ENCODE peak calls at places on chromosomes 11 and 22, in four cellular contexts. U is stimulated activated CD4-positive, alpha-beta T cell treated with anti-CD3 and anti-CD28 coated beads, Interleukin-12 subunit alpha, Interleukin-12 subunit beta, amount 100 ng/mL, for 4 hours; E is bronchial epithelial cell; C is T-cell. L is an unnamed sample.

GRCh38 chr11:2919837-2920236 is 9.4 kb downstream of the PHLDA2 start:
- DNase-seq in U (no peak), E (no peak), C (no peak), L (no peak)

GRCh38 chr22:24442352-24442744 is 14.9 kb downstream of the ADORA2A start:
- DNase-seq in U (no peak), E (no peak), C (no peak), L (no peak)

GRCh38 chr11:95135155-95135554 is 45.5 kb downstream of the ENDOD1 start:
- DNase-seq in U (no peak), E (peak), C (no peak), L (no peak)

GRCh38 chr11:19027829-19028595 is 32.5 kb downstream of the MRGPRX2 start:
- DNase-seq in U (no peak), E (peak), C (no peak), L (no peak)

GRCh38 chr22:44050766-44051747 is 27.0 kb downstream of the PARVB start:
- DNase-seq in U (no peak), E (no peak), C (no peak), L (no peak)

GRCh38 chr11:36105743-36106581 is 162.1 kb downstream of the LDLRAD3 start:
- DNase-seq in U (no peak), E (no peak), C (no peak), L (no peak)

GRCh38 chr22:44311855-44312170 is 938 bp downstream of the SHISAL1 start:
- DNase-seq in U (no peak), E (peak), C (no peak), L (peak)

GRCh38 chr22:36862251-36863242 is 1.7 kb downstream of the NCF4 start:
- DNase-seq in U (no peak), E (no peak), C (no peak), L (no peak)

GRCh38 chr11:64419257-64419790 is 60.4 kb downstream of the RPS6KA4 start:
- DNase-seq in U (no peak), E (no peak), C (no peak), L (no peak)

GRCh38 chr11:44775366-44776356 is 48.9 kb downstream of the TSPAN18 start:
- DNase-seq in U (peak), E (peak), C (peak), L (peak)

GRCh38 chr11:9179141-9179540 is 86.0 kb downstream of the DENND5A start:
- DNase-seq in U (no peak), E (no peak), C (no peak), L (no peak)

GRCh38 chr22:18987765-18988164 is 51.7 kb upstream of the PRODH start:
- DNase-seq in U (no peak), E (peak), C (no peak), L (no peak)

GRCh38 chr11:119497717-119498116 is 74.7 kb upstream of the THY1 start:
- DNase-seq in U (no peak), E (no peak), C (no peak), L (no peak)

GRCh38 chr22:17343766-17344165 is 25.5 kb upstream of the CECR2 start:
- DNase-seq in U (no peak), E (no peak), C (no peak), L (no peak)

GRCh38 chr11:63443714-63444113 is 47.3 kb downstream of the PLAAT5 start:
- DNase-seq in U (no peak), E (no peak), C (no peak), L (no peak)

GRCh38 chr11:2293396-2294339 is 8.1 kb downstream of the C11orf21 start:
- DNase-seq in U (no peak), E (no peak), C (no peak), L (no peak)

GRCh38 chr22:19113429-19113828 is 8.8 kb downstream of the DGCR2 start:
- DNase-seq in U (no peak), E (no peak), C (no peak), L (no peak)

GRCh38 chr22:50114221-50114981 is 24.6 kb downstream of the MOV10L1 start:
- DNase-seq in U (no peak), E (peak), C (no peak), L (peak)

GRCh38 chr11:120830092-120830491 is 193.8 kb upstream of the TBCEL start:
- DNase-seq in U (no peak), E (no peak), C (no peak), L (no peak)

GRCh38 chr11:71339178-71339881 is 87.0 kb upstream of the SHANK2 start:
- DNase-seq in U (no peak), E (peak), C (no peak), L (peak)

GRCh38 chr11:72229925-72230763 is 5.6 kb downstream of the INPPL1 start:
- DNase-seq in U (no peak), E (no peak), C (no peak), L (no peak)

GRCh38 chr11:2534131-2534956 is 89.5 kb downstream of the KCNQ1 start:
- DNase-seq in U (no peak), E (peak), C (no peak), L (no peak)

GRCh38 chr11:70735976-70736375 is 337.6 kb downstream of the CTTN start:
- DNase-seq in U (no peak), E (no peak), C (no peak), L (no peak)

GRCh38 chr11:19800162-19800561 is 87.5 kb downstream of the NAV2 start:
- DNase-seq in U (no peak), E (no peak), C (no peak), L (no peak)

GRCh38 chr22:19873960-19874306 is 19.3 kb upstream of the GNB1L start:
- DNase-seq in U (no peak), E (no peak), C (no peak), L (no peak)

GRCh38 chr11:69882270-69882608 is 63.0 kb upstream of the FGF3 start:
- DNase-seq in U (no peak), E (no peak), C (no peak), L (no peak)

GRCh38 chr11:73239571-73240189 is 21.6 kb downstream of the P2RY2 start:
- DNase-seq in U (no peak), E (no peak), C (no peak), L (no peak)

GRCh38 chr11:67025750-67026149 is 2.8 kb downstream of the SYT12 start:
- DNase-seq in U (no peak), E (no peak), C (no peak), L (no peak)

GRCh38 chr22:50178871-50179869 is 6.5 kb upstream of the TRABD start:
- DNase-seq in U (no peak), E (no peak), C (no peak), L (no peak)

GRCh38 chr11:63986156-63986931 is at the start of gene OTUB1:
- DNase-seq in U (peak), E (peak), C (peak), L (peak)

GRCh38 chr11:11169715-11170351 is 183.2 kb downstream of the CSNK2A3 start:
- DNase-seq in U (no peak), E (no peak), C (no peak), L (no peak)

GRCh38 chr11:45383229-45383628 is 97.1 kb upstream of the SYT13 start:
- DNase-seq in U (no peak), E (no peak), C (no peak), L (peak)

GRCh38 chr11:33532720-33533119 is 167.9 kb downstream of the C11orf91 start:
- DNase-seq in U (no peak), E (no peak), C (no peak), L (no peak)

GRCh38 chr22:37177755-37178154 is 10.3 kb downstream of the C1QTNF6 start:
- DNase-seq in U (no peak), E (no peak), C (no peak), L (no peak)

GRCh38 chr11:90222152-90222458 is 744 bp downstream of the CHORDC1 start:
- DNase-seq in U (no peak), E (no peak), C (no peak), L (no peak)

GRCh38 chr11:124934862-124935547 is 842 bp downstream of the HEPACAM start:
- DNase-seq in U (no peak), E (peak), C (no peak), L (peak)

GRCh38 chr11:91199866-91200265 is 977.0 kb upstream of the CHORDC1 start:
- DNase-seq in U (no peak), E (no peak), C (no peak), L (peak)

GRCh38 chr22:50445880-50446707 is 28.7 kb downstream of the SBF1 start:
- DNase-seq in U (no peak), E (no peak), C (no peak), L (no peak)

GRCh38 chr22:32473388-32473952 is 1.1 kb upstream of the FBXO7 start:
- DNase-seq in U (no peak), E (peak), C (no peak), L (peak)

L was measured in adipocyte.